ENCODE peak calls at places on chromosomes 16 and 17, in seven cellular contexts. One of them, this sample, is unnamed.

GRCh38 chr17:2564876-2565275 is 28.6 kb upstream of the PAFAH1B1 start:
- DNase-seq in IMR-90: no peak
- DNase-seq in HepG2: peak; percentile 30
- DNase-seq in GM12878: no peak
- DNase-seq in H1: no peak
- DNase-seq in K562: no peak
- DNase-seq in HCT116: peak; percentile 21
- DNase-seq in this sample: peak; percentile 77

GRCh38 chr16:67470314-67470713 is 10.6 kb downstream of the ATP6V0D1 start:
- DNase-seq in IMR-90: no peak
- DNase-seq in HCT116: no peak
- DNase-seq in H1: no peak
- DNase-seq in K562: no peak
- DNase-seq in GM12878: no peak
- DNase-seq in HepG2: no peak
- DNase-seq in this sample: no peak

GRCh38 chr16:27225536-27226360 is 22.4 kb downstream of the KDM8 start:
- DNase-seq in HCT116: no peak
- DNase-seq in H1: no peak
- DNase-seq in HepG2: no peak
- DNase-seq in K562: no peak
- DNase-seq in GM12878: no peak
- DNase-seq in IMR-90: no peak
- DNase-seq in this sample: no peak

GRCh38 chr17:45231481-45232116 is 9.9 kb downstream of the FMNL1 start:
- DNase-seq in K562: peak; percentile 70
- DNase-seq in H1: peak; percentile 78
- DNase-seq in HepG2: peak; percentile 71
- DNase-seq in GM12878: no peak
- DNase-seq in HCT116: no peak
- DNase-seq in IMR-90: no peak
- DNase-seq in this sample: peak; percentile 94

GRCh38 chr17:39281806-39282205 is 56.1 kb upstream of the STAC2 start:
- DNase-seq in IMR-90: peak; percentile 48
- DNase-seq in GM12878: no peak
- DNase-seq in HCT116: no peak
- DNase-seq in K562: peak; percentile 22
- DNase-seq in HepG2: no peak
- DNase-seq in H1: no peak
- DNase-seq in this sample: no peak

GRCh38 chr17:42531455-42532354 is 4.3 kb upstream of the NAGLU start:
- DNase-seq in H1: peak; percentile 65
- DNase-seq in GM12878: no peak
- DNase-seq in HCT116: no peak
- DNase-seq in K562: peak; percentile 61
- DNase-seq in HepG2: peak; percentile 70
- DNase-seq in IMR-90: peak; percentile 34
- DNase-seq in this sample: no peak

GRCh38 chr16:79297805-79298204 is 302.7 kb downstream of the MAF start:
- DNase-seq in GM12878: no peak
- DNase-seq in HCT116: no peak
- DNase-seq in HepG2: no peak
- DNase-seq in IMR-90: no peak
- DNase-seq in K562: no peak
- DNase-seq in H1: no peak
- DNase-seq in this sample: no peak

GRCh38 chr16:27312580-27313421 is 973 bp upstream of the IL4R start:
- DNase-seq in GM12878: no peak
- DNase-seq in K562: no peak
- DNase-seq in HepG2: no peak
- DNase-seq in IMR-90: no peak
- DNase-seq in H1: no peak
- DNase-seq in HCT116: no peak
- DNase-seq in this sample: no peak

GRCh38 chr17:61230972-61231820 is 168.4 kb upstream of the TBX2 start:
- DNase-seq in H1: no peak
- DNase-seq in K562: no peak
- DNase-seq in IMR-90: no peak
- DNase-seq in HCT116: no peak
- DNase-seq in GM12878: no peak
- DNase-seq in HepG2: no peak
- DNase-seq in this sample: no peak

GRCh38 chr17:67466251-67466650 is 89.2 kb downstream of the PITPNC1 start:
- DNase-seq in K562: no peak
- DNase-seq in HCT116: no peak
- DNase-seq in IMR-90: no peak
- DNase-seq in H1: no peak
- DNase-seq in HepG2: no peak
- DNase-seq in GM12878: no peak
- DNase-seq in this sample: no peak
- H3K4me1 ChIP-seq in K562: no peaks in the 10 kb centered on the region
- H3K4me1 ChIP-seq in HCT116: no peaks in the 10 kb centered on the region
- H3K4me1 ChIP-seq in IMR-90: no peaks in the 10 kb centered on the region
- H3K4me1 ChIP-seq in H1: peaks cover 5% of the 10 kb centered on the region
- H3K4me1 ChIP-seq in HepG2: peaks cover 14% of the 10 kb centered on the region
- H3K4me1 ChIP-seq in GM12878: peaks cover 26% of the 10 kb centered on the region
- H3K4me1 ChIP-seq in this sample: no peaks in the 10 kb centered on the region

DNA sequence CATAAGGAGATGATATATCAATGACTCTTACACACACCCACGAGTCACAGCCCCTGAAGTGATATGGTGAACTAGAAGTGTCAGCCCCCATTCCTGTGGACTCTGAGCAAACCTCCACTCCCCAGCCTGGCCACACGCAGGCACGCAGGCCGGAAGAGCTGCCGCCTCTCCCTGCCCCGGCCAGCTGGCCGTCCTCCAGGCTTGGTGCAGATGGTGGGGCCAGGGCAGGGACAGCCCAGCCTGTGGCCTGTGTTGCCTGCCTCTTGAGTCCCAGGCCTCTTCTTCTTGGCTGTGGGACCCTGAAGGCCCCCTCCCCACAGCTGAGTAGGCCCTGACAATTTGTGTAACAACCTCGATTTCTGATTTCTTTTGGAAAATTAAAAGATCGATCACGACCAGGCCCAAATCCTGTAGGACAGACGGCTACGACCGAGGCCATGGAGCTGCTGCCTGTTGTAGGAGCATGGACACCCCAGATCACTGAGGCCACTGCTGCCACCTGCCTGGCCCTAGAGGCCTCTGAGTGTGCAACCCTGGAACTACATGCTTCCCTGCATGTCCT is 10.0 kb upstream of the MPRIP start:
- DNase-seq in GM12878: no peak
- DNase-seq in K562: peak; percentile 38
- DNase-seq in H1: no peak
- DNase-seq in HCT116: no peak
- DNase-seq in IMR-90: peak; percentile 89
- DNase-seq in HepG2: peak; percentile 64
- DNase-seq in this sample: peak; percentile 89
- TF ChIP-seq CEBPB in GM12878: no peak
- TF ChIP-seq CEBPB in K562: no peak
- TF ChIP-seq CEBPB in H1: no peak
- TF ChIP-seq CEBPB in HCT116: no peak
- TF ChIP-seq CEBPB in IMR-90: no peak
- TF ChIP-seq CEBPB in HepG2: no peak
- TF ChIP-seq CEBPB in this sample: no peak

DNA sequence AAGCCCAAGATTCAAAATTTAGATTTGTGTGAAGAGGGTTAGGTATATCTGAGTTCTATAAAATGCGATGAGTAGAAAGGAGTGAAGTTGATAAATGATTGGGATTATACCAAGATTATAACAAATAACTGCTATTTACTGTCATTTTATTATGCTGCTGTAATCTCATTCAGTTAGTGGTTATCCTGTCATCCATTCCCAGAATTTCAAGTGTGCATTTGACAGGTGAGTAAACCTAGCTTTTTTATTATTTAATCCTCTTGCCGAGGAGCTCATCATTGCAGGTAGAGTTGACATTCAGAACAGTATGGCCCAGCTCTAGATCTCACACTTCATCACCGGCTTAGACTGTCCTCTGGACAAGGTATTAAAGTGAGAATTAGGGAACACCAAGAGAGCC is 1146.2 kb downstream of the CDH11 start:
- DNase-seq in GM12878: no peak
- DNase-seq in HepG2: no peak
- DNase-seq in HCT116: no peak
- DNase-seq in H1: no peak
- DNase-seq in IMR-90: no peak
- DNase-seq in K562: no peak
- DNase-seq in this sample: no peak
- H3K4me1 ChIP-seq in GM12878: no peaks in the 10 kb centered on the region
- H3K4me1 ChIP-seq in HepG2: no peaks in the 10 kb centered on the region
- H3K4me1 ChIP-seq in HCT116: no peaks in the 10 kb centered on the region
- H3K4me1 ChIP-seq in H1: peaks cover 2% of the 10 kb centered on the region
- H3K4me1 ChIP-seq in IMR-90: no peaks in the 10 kb centered on the region
- H3K4me1 ChIP-seq in K562: no peaks in the 10 kb centered on the region
- H3K4me1 ChIP-seq in this sample: no peaks in the 10 kb centered on the region

GRCh38 chr17:8696951-8697745 is 47.5 kb downstream of the CCDC42 start:
- DNase-seq in HCT116: no peak
- DNase-seq in GM12878: no peak
- DNase-seq in H1: peak; percentile 62
- DNase-seq in IMR-90: peak; percentile 94
- DNase-seq in K562: no peak
- DNase-seq in HepG2: peak; percentile 42
- DNase-seq in this sample: no peak

GRCh38 chr17:8695241-8695640 is 49.4 kb downstream of the CCDC42 start:
- DNase-seq in HepG2: no peak
- DNase-seq in H1: no peak
- DNase-seq in K562: no peak
- DNase-seq in GM12878: no peak
- DNase-seq in IMR-90: no peak
- DNase-seq in HCT116: no peak
- DNase-seq in this sample: no peak

GRCh38 chr17:8698142-8699050 is 46.2 kb downstream of the CCDC42 start:
- DNase-seq in IMR-90: peak; percentile 79
- DNase-seq in H1: no peak
- DNase-seq in K562: no peak
- DNase-seq in HepG2: no peak
- DNase-seq in HCT116: no peak
- DNase-seq in GM12878: no peak
- DNase-seq in this sample: no peak

GRCh38 chr17:8695916-8696415 is 48.7 kb downstream of the CCDC42 start:
- DNase-seq in H1: no peak
- DNase-seq in K562: no peak
- DNase-seq in HepG2: no peak
- DNase-seq in GM12878: no peak
- DNase-seq in IMR-90: no peak
- DNase-seq in HCT116: no peak
- DNase-seq in this sample: no peak

DNA sequence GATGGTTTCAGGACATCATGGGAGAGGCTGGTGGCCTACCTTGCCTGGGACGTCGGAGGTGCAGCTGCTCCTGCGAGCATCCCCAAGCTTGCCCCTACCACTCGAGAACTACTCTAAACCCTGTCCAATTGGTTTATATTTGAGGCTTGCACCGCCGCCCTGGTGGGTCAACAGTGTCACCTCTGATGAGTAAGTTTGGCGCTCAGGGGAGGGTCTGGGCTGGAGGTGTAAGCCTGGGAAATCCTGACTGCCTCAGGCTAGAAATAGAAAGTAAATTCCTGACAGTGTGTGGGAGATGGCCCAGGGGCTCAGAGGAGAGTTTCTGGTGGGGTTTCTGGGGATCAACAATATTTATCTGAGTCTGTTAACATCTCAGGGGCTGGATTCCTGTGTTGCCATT is 48.2 kb downstream of the CCDC42 start:
- DNase-seq in H1: no peak
- DNase-seq in K562: no peak
- DNase-seq in HCT116: no peak
- DNase-seq in IMR-90: peak; percentile 36
- DNase-seq in HepG2: no peak
- DNase-seq in GM12878: no peak
- DNase-seq in this sample: no peak
- TF ChIP-seq CEBPB in H1: no peak
- TF ChIP-seq CEBPB in K562: no peak
- TF ChIP-seq CEBPB in HCT116: no peak
- TF ChIP-seq CEBPB in IMR-90: no peak
- TF ChIP-seq CEBPB in HepG2: no peak
- TF ChIP-seq CEBPB in GM12878: no peak
- TF ChIP-seq CEBPB in this sample: no peak

This sample was measured in A549.